ENCODE peak calls at places on chromosomes 3 and 15, in five cellular contexts. A is stimulated activated naive B cell treated with anti-CD40 and anti-IgM and Interleukin-4, amounts not matched to agents 10 μg/mL and 1 μg/mL and 100 μg/mL, for 72 hours; E is AG04449; Y is CD8-positive, alpha-beta memory T cell; M is B cell. G is an unnamed sample.
A peak's percentile ranks its signal among the peaks of the same experiment; 100 is the strongest.

GRCh38 chr3:135916310-135916709 is 49.2 kb upstream of the PPP2R3A start:
- DNase-seq in A (no peak), E (no peak), Y (no peak), M (no peak), G (no peak)

GRCh38 chr3:180594631-180595348 is 7.2 kb upstream of the TTC14 start:
- DNase-seq in A (no peak), E (peak; percentile 26), Y (no peak), M (peak; percentile 8), G (peak; percentile 20)

GRCh38 chr3:194900886-194901522 is 215.3 kb downstream of the FAM43A start:
- DNase-seq in A (no peak), E (no peak), Y (no peak), M (no peak), G (no peak)

GRCh38 chr3:14907043-14907966 is 40.1 kb upstream of the NR2C2 start:
- DNase-seq in A (no peak), E (no peak), Y (no peak), M (no peak), G (no peak)

GRCh38 chr3:66392966-66393485 is 107.8 kb downstream of the LRIG1 start:
- DNase-seq in A (no peak), E (no peak), Y (no peak), M (no peak), G (no peak)

GRCh38 chr15:101020945-101021344 is 101.8 kb downstream of the LRRK1 start:
- DNase-seq in A (no peak), E (no peak), Y (no peak), M (no peak), G (no peak)

GRCh38 chr3:97687734-97688133 is 76.8 kb upstream of the ARL6 start:
- DNase-seq in A (no peak), E (no peak), Y (no peak), M (no peak), G (no peak)

GRCh38 chr15:78625621-78626280 is 5.0 kb upstream of the CHRNA3 start:
- DNase-seq in A (no peak), E (no peak), Y (no peak), M (no peak), G (no peak)

GRCh38 chr3:107668398-107668797 is 145.6 kb downstream of the BBX start:
- DNase-seq in A (no peak), E (no peak), Y (no peak), M (no peak), G (no peak)

GRCh38 chr15:34942363-34942762 is 27.2 kb downstream of the AQR start:
- DNase-seq in A (no peak), E (peak; percentile 16), Y (no peak), M (no peak), G (no peak)

GRCh38 chr3:188721312-188721711 is 450.5 kb upstream of the TPRG1 start:
- DNase-seq in A (no peak), E (no peak), Y (no peak), M (no peak), G (no peak)

GRCh38 chr15:39629376-39629775 is 48.5 kb downstream of the THBS1 start:
- DNase-seq in A (no peak), E (no peak), Y (peak; percentile 73), M (no peak), G (no peak)

GRCh38 chr3:72421786-72422185 is 426.5 kb downstream of the SHQ1 start:
- DNase-seq in A (no peak), E (no peak), Y (no peak), M (no peak), G (no peak)

GRCh38 chr3:188001052-188001567 is 152.8 kb upstream of the LPP start:
- DNase-seq in A (no peak), E (no peak), Y (no peak), M (no peak), G (no peak)

GRCh38 chr3:107421170-107421792 is 44.0 kb downstream of the CCDC54 start:
- DNase-seq in A (no peak), E (no peak), Y (peak; percentile 35), M (peak; percentile 54), G (peak; percentile 33)

GRCh38 chr3:136818851-136819783 is at the start of gene SLC35G2:
- DNase-seq in A (peak; percentile 9), E (no peak), Y (peak; percentile 28), M (peak; percentile 37), G (peak; percentile 59)

GRCh38 chr3:119582178-119582577 is 2.9 kb downstream of the ADPRH start:
- DNase-seq in A (no peak), E (no peak), Y (no peak), M (peak; percentile 29), G (peak; percentile 62)

GRCh38 chr15:60967728-60968127 is 261.4 kb downstream of the RORA start:
- DNase-seq in A (no peak), E (no peak), Y (no peak), M (no peak), G (no peak)

GRCh38 chr3:178022599-178022998 is 513.6 kb upstream of the KCNMB2 start:
- DNase-seq in A (no peak), E (no peak), Y (no peak), M (no peak), G (no peak)

GRCh38 chr15:89649013-89649625 is 6.1 kb downstream of the KIF7 start:
- DNase-seq in A (no peak), E (no peak), Y (no peak), M (no peak), G (no peak)

GRCh38 chr15:76340198-76340801 is 3.7 kb downstream of the ISL2 start:
- DNase-seq in A (no peak), E (no peak), Y (peak; percentile 25), M (peak; percentile 69), G (peak; percentile 40)

GRCh38 chr3:20648294-20648693 is 462.3 kb upstream of the SGO1 start:
- DNase-seq in A (no peak), E (peak; percentile 72), Y (no peak), M (no peak), G (no peak)

GRCh38 chr3:114310701-114311100 is 16.9 kb downstream of the TIGIT start:
- DNase-seq in A (no peak), E (no peak), Y (no peak), M (no peak), G (no peak)

GRCh38 chr3:107184375-107184774 is 192.9 kb upstream of the CCDC54 start:
- DNase-seq in A (no peak), E (peak; percentile 40), Y (no peak), M (no peak), G (no peak)